ENCODE peak calls at places on chromosome 13, in seven cellular contexts. M, W, Q, S, R, A and D are unnamed samples.

GRCh38 chr13:76730220-76730619 is 156.0 kb downstream of the KCTD12 start:
- DNase-seq in M (no peak), W (no peak), Q (no peak), S (no peak), R (no peak), A (no peak), D (no peak)

GRCh38 chr13:83221813-83222241 is 660.4 kb downstream of the SLITRK1 start:
- DNase-seq in M (no peak), W (peak; percentile 86), Q (no peak), S (no peak), R (no peak), A (no peak), D (no peak)

GRCh38 chr13:21884299-21884878 is 213.5 kb downstream of the FGF9 start:
- DNase-seq in M (no peak), W (no peak), Q (no peak), S (no peak), R (no peak), A (no peak), D (no peak)

GRCh38 chr13:60327551-60327950 is 69.5 kb upstream of the TDRD3 start:
- DNase-seq in M (no peak), W (no peak), Q (no peak), S (no peak), R (no peak), A (no peak), D (no peak)

GRCh38 chr13:85896516-85897450 is 97.6 kb upstream of the SLITRK6 start:
- DNase-seq in M (no peak), W (peak; percentile 0), Q (no peak), S (no peak), R (no peak), A (no peak), D (peak; percentile 4)

GRCh38 chr13:61850794-61851193 is 435.1 kb upstream of the PCDH20 start:
- DNase-seq in M (no peak), W (no peak), Q (no peak), S (no peak), R (no peak), A (no peak), D (no peak)

GRCh38 chr13:110246530-110246929 is 60.4 kb downstream of the COL4A1 start:
- DNase-seq in M (no peak), W (no peak), Q (no peak), S (no peak), R (no peak), A (no peak), D (no peak)

GRCh38 chr13:44801990-44802389 is 187.3 kb downstream of the NUFIP1 start:
- DNase-seq in M (no peak), W (peak; percentile 89), Q (no peak), S (no peak), R (no peak), A (no peak), D (peak; percentile 25)

GRCh38 chr13:101289764-101290163 is 126.5 kb downstream of the NALCN start:
- DNase-seq in M (no peak), W (peak; percentile 75), Q (no peak), S (no peak), R (peak; percentile 2), A (no peak), D (no peak)

GRCh38 chr13:46168341-46168740 is 13.6 kb downstream of the LCP1 start:
- DNase-seq in M (no peak), W (no peak), Q (no peak), S (no peak), R (no peak), A (no peak), D (no peak)

GRCh38 chr13:73850104-73850898 is 283.9 kb downstream of the KLF12 start:
- DNase-seq in M (no peak), W (no peak), Q (no peak), S (no peak), R (no peak), A (no peak), D (no peak)

GRCh38 chr13:48563611-48564010 is 30.7 kb upstream of the RCBTB2 start:
- DNase-seq in M (no peak), W (no peak), Q (no peak), S (no peak), R (no peak), A (no peak), D (no peak)

GRCh38 chr13:77480071-77480470 is 55.4 kb upstream of the SCEL start:
- DNase-seq in M (no peak), W (no peak), Q (no peak), S (no peak), R (peak; percentile 9), A (no peak), D (no peak)

DNA sequence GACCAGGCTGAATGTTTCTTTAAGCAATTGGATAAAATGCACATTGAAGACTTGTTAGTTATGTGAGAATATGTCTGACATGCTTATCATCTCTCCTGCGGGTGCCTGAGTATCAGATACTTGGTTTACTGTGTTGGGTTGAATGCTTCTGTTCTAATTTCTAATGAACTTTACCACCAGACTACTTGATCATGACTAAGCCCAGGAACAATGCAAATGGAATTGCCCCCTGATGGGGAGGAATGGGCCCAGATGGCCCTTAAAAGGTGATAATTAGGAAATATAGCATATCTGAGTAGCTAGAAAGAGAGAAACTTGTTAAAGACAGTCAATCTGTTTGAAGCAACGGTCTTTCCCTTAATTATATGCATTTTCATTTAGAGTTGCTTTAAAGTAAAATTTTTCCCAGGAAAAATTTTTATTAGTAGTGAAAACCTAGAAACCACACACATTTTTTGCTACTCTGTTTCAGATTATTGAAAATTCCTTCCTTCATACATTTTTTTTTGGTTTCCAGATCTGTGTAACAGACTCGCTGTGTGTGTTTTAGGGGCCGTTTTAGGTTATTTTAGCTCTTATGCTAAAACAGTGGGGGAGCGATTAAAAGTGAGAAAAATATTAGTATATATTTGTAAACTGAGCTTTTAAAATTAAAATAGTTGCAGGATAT is 186.6 kb downstream of the TM9SF2 start:
- DNase-seq in M (no peak), W (no peak), Q (no peak), S (no peak), R (peak; percentile 85), A (no peak), D (no peak)
- H3K4me2 ChIP-seq in M (no peak overlapping the region), W (no peak overlapping the region), Q (peak overlapping the region; percentile 33), S (no peak overlapping the region), R (peak overlapping the region; percentile 57), A (no peak overlapping the region), D (no peak overlapping the region)

GRCh38 chr13:40333238-40333637 is 333.2 kb downstream of the FOXO1 start:
- DNase-seq in M (no peak), W (no peak), Q (no peak), S (no peak), R (no peak), A (no peak), D (no peak)

GRCh38 chr13:40331802-40332201 is 334.6 kb downstream of the FOXO1 start:
- DNase-seq in M (no peak), W (no peak), Q (no peak), S (peak; percentile 79), R (no peak), A (no peak), D (no peak)

GRCh38 chr13:40330950-40331349 is 335.5 kb downstream of the FOXO1 start:
- DNase-seq in M (no peak), W (no peak), Q (no peak), S (no peak), R (no peak), A (no peak), D (no peak)

GRCh38 chr13:40328091-40328490 is 338.4 kb downstream of the FOXO1 start:
- DNase-seq in M (no peak), W (no peak), Q (no peak), S (no peak), R (no peak), A (no peak), D (no peak)

DNA sequence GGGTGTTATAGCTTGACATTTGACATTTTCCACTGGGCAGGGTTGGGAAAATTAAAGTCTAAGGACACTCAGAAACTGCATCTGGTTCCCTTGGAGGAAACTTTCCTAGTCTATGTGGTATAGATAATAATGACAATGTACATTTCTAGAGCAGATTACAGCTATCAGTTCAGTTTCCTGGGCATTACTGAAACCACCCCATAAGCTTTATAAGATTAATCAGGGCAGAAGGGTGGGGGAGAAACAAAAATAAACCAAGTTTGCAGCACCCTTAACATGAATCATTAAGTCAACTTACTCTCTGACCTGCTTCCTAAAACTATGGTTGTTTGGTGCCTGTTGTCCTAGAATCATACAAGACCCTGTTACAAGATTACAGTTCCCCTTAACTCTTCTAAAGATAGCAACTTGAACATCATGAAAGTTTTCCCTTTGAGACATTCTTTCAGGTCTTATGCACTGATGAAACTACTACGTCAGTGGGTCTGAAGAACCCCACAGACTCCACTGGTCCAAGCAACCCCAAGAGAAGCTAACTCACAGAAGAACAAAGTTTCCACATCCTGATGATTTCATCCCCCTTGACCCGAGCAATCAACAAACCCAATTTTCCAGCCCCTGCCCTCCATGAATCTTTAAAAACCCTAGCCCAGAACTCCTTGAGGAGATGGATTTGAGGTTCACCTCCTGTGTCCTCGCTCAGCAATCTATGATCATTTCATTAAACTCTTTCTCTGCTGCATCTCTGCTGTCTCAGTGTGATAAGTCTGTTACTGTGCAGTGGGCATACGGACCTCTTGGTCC is 336.6 kb downstream of the FOXO1 start:
- DNase-seq in M (no peak), W (no peak), Q (no peak), S (no peak), R (no peak), A (no peak), D (no peak)
- TF ChIP-seq CEBPB in M (no peak), W (no peak), Q (no peak), S (no peak), R (no peak), A (no peak), D (no peak)

GRCh38 chr13:108902557-108903155 is 273.2 kb downstream of the MYO16 start:
- DNase-seq in M (no peak), W (no peak), Q (no peak), S (no peak), R (no peak), A (no peak), D (no peak)

GRCh38 chr13:108903613-108904012 is 274.2 kb downstream of the MYO16 start:
- DNase-seq in M (no peak), W (no peak), Q (no peak), S (no peak), R (no peak), A (no peak), D (no peak)

GRCh38 chr13:108895220-108895704 is 265.9 kb downstream of the MYO16 start:
- DNase-seq in M (no peak), W (peak; percentile 69), Q (no peak), S (peak; percentile 36), R (no peak), A (no peak), D (no peak)

DNA sequence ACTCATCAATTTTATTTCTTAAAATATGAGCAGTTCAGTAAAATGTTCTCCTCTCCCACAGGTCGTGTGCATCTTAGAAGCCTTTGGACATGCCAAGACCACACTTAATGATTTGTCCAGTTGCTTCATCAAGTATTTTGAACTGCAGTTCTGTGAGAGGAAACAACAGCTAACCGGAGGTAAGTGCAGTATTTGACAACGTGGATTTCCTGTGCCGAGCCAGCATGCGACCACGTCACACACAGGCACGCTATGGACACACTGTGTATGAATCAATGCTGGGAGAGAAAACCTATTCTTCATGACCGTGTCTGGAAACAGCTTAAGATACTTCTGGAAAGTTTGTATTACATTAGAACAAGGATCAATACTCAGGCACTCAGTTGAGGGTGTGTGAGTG is 268.5 kb downstream of the MYO16 start:
- DNase-seq in M (no peak), W (peak; percentile 15), Q (no peak), S (no peak), R (no peak), A (no peak), D (no peak)
- H3K4me3 ChIP-seq in M (no peak overlapping the region), W (no peak overlapping the region), Q (no peak overlapping the region), S (no peak overlapping the region), R (no peak overlapping the region), A (no peak overlapping the region), D (no peak overlapping the region)

DNA sequence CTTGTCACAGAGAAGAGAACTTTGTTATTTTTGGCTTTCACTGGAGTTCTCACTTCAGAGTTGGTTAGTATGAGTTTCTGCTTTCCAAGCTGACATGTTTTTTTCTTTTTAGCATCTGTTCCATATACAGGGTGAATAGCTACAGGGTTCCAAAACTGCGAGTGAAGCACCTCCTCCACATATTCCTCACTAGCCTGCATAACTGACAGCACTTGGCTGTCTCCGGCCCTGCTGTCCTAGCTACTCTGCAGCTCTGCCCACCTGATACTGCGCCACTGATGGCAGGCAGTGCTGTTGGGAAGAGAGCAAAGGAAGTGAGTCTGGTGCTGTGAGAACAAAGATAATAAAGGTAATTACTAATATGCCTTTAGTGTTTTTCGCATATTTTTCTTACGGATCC is 6.8 kb downstream of the ATP8A2 start:
- DNase-seq in M (no peak), W (no peak), Q (no peak), S (no peak), R (no peak), A (no peak), D (no peak)
- H3K4me2 ChIP-seq in M (no peak overlapping the region), W (no peak overlapping the region), Q (no peak overlapping the region), S (no peak overlapping the region), R (no peak overlapping the region), A (no peak overlapping the region), D (no peak overlapping the region)